ENCODE peak calls at places on chromosomes 2 and 18, in eight cellular contexts. W is amygdala; P is fibroblast of pulmonary artery; L is hypothalamus; J is T-helper 9 cell; H is naive thymus-derived CD8-positive, alpha-beta T cell; D is spleen; V is activated CD8-positive, alpha-beta memory T cell treated with anti-CD3 and anti-CD28 coated beads for 1 hour. Q is an unnamed sample.

GRCh38 chr18:57895182-57895581 is 92.1 kb upstream of the ATP8B1 start:
- DNase-seq in J (no peak), V (no peak), W (no peak), D (no peak), P (no peak), H (no peak), L (no peak), Q (no peak)

GRCh38 chr2:2742745-2743144 is 411.7 kb upstream of the MYT1L start:
- DNase-seq in D (no peak), J (no peak), L (no peak), V (no peak), P (peak), W (no peak), H (no peak), Q (no peak)

GRCh38 chr2:30230855-30231725 is at the start of gene LBH:
- DNase-seq in P (peak), J (peak), L (peak), D (peak), V (peak), H (peak), W (peak), Q (peak)

GRCh38 chr2:143575340-143575739 is 446.1 kb downstream of the ARHGAP15 start:
- DNase-seq in J (no peak), L (no peak), D (no peak), V (no peak), W (no peak), H (no peak), P (peak), Q (no peak)

GRCh38 chr2:70664525-70664924 is 103.5 kb downstream of the ADD2 start:
- DNase-seq in P (no peak), J (no peak), V (no peak), H (no peak), W (no peak), D (peak), L (no peak), Q (peak)

GRCh38 chr18:62621546-62621945 is 93.8 kb upstream of the PHLPP1 start:
- DNase-seq in D (no peak), J (no peak), L (no peak), H (no peak), W (no peak), P (no peak), V (no peak), Q (no peak)

GRCh38 chr18:41457730-41458129 is 497.3 kb upstream of the PIK3C3 start:
- DNase-seq in H (no peak), J (no peak), D (no peak), L (no peak), P (no peak), V (no peak), W (no peak), Q (no peak)

GRCh38 chr2:8310557-8311455 is 371.1 kb upstream of the ID2 start:
- DNase-seq in H (no peak), L (no peak), W (no peak), V (no peak), P (no peak), J (no peak), D (no peak), Q (peak)

GRCh38 chr18:2482711-2483475 is 88.4 kb downstream of the METTL4 start:
- DNase-seq in H (no peak), V (no peak), J (no peak), L (no peak), W (no peak), P (no peak), D (no peak), Q (no peak)

GRCh38 chr2:120236296-120236695 is 13.1 kb upstream of the TMEM185B start:
- DNase-seq in J (no peak), P (no peak), W (no peak), L (no peak), H (peak), D (peak), V (no peak), Q (no peak)

GRCh38 chr18:10006261-10006903 is 92.6 kb downstream of the VAPA start:
- DNase-seq in H (no peak), D (no peak), J (no peak), P (peak), L (no peak), V (no peak), W (no peak), Q (no peak)

GRCh38 chr2:98578231-98578630 is 30.1 kb downstream of the COA5 start:
- DNase-seq in H (no peak), V (no peak), W (no peak), L (no peak), J (no peak), P (no peak), D (no peak), Q (no peak)

GRCh38 chr2:129459200-129459876 is 520.1 kb upstream of the RAB6C start:
- DNase-seq in W (no peak), L (no peak), D (no peak), P (no peak), V (no peak), H (no peak), J (no peak), Q (no peak)

GRCh38 chr2:160278889-160279196 is 78.8 kb upstream of the ITGB6 start:
- DNase-seq in W (no peak), H (no peak), V (no peak), P (peak), D (no peak), L (no peak), J (no peak), Q (no peak)

GRCh38 chr18:56789889-56790180 is 138.7 kb downstream of the WDR7 start:
- DNase-seq in J (no peak), L (no peak), H (no peak), D (no peak), W (no peak), V (no peak), P (no peak), Q (no peak)

GRCh38 chr2:16224298-16225045 is 284.1 kb downstream of the MYCN start:
- DNase-seq in H (no peak), D (no peak), L (no peak), J (no peak), V (no peak), P (no peak), W (no peak), Q (no peak)

GRCh38 chr2:102615620-102616436 is 3.5 kb upstream of the SLC9A2 start:
- DNase-seq in W (peak), V (peak), D (peak), H (no peak), P (peak), L (no peak), J (no peak), Q (no peak)

GRCh38 chr2:240397924-240398611 is 37.4 kb upstream of the GPC1 start:
- DNase-seq in P (no peak), D (no peak), V (no peak), H (no peak), W (no peak), J (no peak), L (no peak), Q (no peak)

GRCh38 chr2:43270930-43271615 is 44.7 kb upstream of the ZFP36L2 start:
- DNase-seq in W (no peak), D (no peak), P (no peak), H (no peak), J (no peak), V (no peak), L (no peak), Q (no peak)

GRCh38 chr2:10594481-10594880 is 95.3 kb downstream of the NOL10 start:
- DNase-seq in L (no peak), D (no peak), W (no peak), H (no peak), P (no peak), V (no peak), J (no peak), Q (no peak)

GRCh38 chr2:135227386-135227785 is 175.3 kb downstream of the RAB3GAP1 start:
- DNase-seq in D (no peak), L (no peak), H (no peak), W (no peak), V (no peak), J (no peak), P (no peak), Q (no peak)

GRCh38 chr2:239472220-239472775 is 71.5 kb upstream of the HDAC4 start:
- DNase-seq in V (no peak), L (no peak), D (no peak), J (no peak), P (no peak), W (no peak), H (no peak), Q (peak)

GRCh38 chr2:172084484-172084733 is 898 bp upstream of the DLX1 start:
- DNase-seq in P (no peak), V (no peak), L (no peak), J (no peak), H (no peak), D (no peak), W (no peak), Q (no peak)